ENCODE peak calls at places on chromosomes 1 and 21, in ten cellular contexts. O is adipocyte; E is lower lobe of right lung; S is CD4-positive, CD25-positive, alpha-beta regulatory T cell; F is neural progenitor cell; P is IMR-90; U is psoas muscle; I is HCT116; W is A549; R is GM12865. Y is an unnamed sample.

GRCh38 chr1:92953491-92953890 is 7.8 kb downstream of the DIPK1A start:
- DNase-seq in R (peak; percentile 90), P (no peak), E (no peak), U (no peak), F (no peak), S (peak; percentile 56), O (no peak), W (no peak), I (no peak), Y (no peak)

GRCh38 chr21:31203371-31204054 is 140.5 kb downstream of the TIAM1 start:
- DNase-seq in W (no peak), U (no peak), P (peak; percentile 40), E (no peak), R (no peak), O (peak; percentile 54), F (no peak), S (no peak), I (peak; percentile 18), Y (peak; percentile 58)

GRCh38 chr21:44957047-44957831 is 17.4 kb downstream of the SLX9 start:
- DNase-seq in I (no peak), O (no peak), U (peak; percentile 15), W (no peak), E (peak; percentile 38), R (no peak), F (no peak), S (no peak), P (no peak), Y (no peak)

GRCh38 chr1:211135342-211135950 is 1.5 kb upstream of the KCNH1 start:
- DNase-seq in W (peak; percentile 46), O (peak; percentile 82), R (peak; percentile 44), P (peak; percentile 70), S (peak; percentile 15), I (peak; percentile 45), U (no peak), F (peak; percentile 44), E (no peak), Y (peak; percentile 19)

GRCh38 chr1:221419513-221420088 is 322.3 kb downstream of the DUSP10 start:
- DNase-seq in E (no peak), W (no peak), O (peak; percentile 42), U (no peak), I (no peak), S (no peak), R (no peak), P (peak; percentile 92), F (no peak), Y (peak; percentile 69)

GRCh38 chr1:118290571-118290970 is 105.5 kb upstream of the SPAG17 start:
- DNase-seq in I (no peak), U (peak; percentile 53), F (no peak), S (no peak), W (no peak), O (no peak), P (no peak), R (no peak), E (no peak), Y (no peak)

GRCh38 chr1:40662151-40662550 is 3.3 kb downstream of the RIMS3 start:
- DNase-seq in E (no peak), U (no peak), P (no peak), S (no peak), R (no peak), F (no peak), W (no peak), O (peak; percentile 33), I (no peak), Y (no peak)

GRCh38 chr1:232579958-232580705 is 49.8 kb downstream of the SIPA1L2 start:
- DNase-seq in W (no peak), R (no peak), I (no peak), U (no peak), E (no peak), P (peak; percentile 37), O (no peak), F (no peak), S (no peak), Y (no peak)

GRCh38 chr1:234669499-234669898 is 59.5 kb upstream of the IRF2BP2 start:
- DNase-seq in R (no peak), U (no peak), O (no peak), W (no peak), S (no peak), F (no peak), I (no peak), P (no peak), E (no peak), Y (no peak)

GRCh38 chr1:119988316-119989067 is 81.0 kb downstream of the NOTCH2 start:
- DNase-seq in O (peak; percentile 40), P (peak; percentile 66), F (no peak), E (no peak), R (peak; percentile 27), U (no peak), W (no peak), S (no peak), I (no peak), Y (no peak)

GRCh38 chr1:58982259-58982998 is 198.6 kb upstream of the JUN start:
- DNase-seq in I (no peak), E (no peak), P (no peak), R (no peak), W (no peak), F (peak; percentile 22), U (peak; percentile 43), S (no peak), O (no peak), Y (no peak)

GRCh38 chr1:38835230-38835827 is 24.2 kb downstream of the RRAGC start:
- DNase-seq in I (peak; percentile 81), O (peak; percentile 92), U (no peak), E (no peak), W (peak; percentile 43), R (peak; percentile 90), S (peak; percentile 74), P (peak; percentile 87), F (peak; percentile 93), Y (peak; percentile 56)

DNA sequence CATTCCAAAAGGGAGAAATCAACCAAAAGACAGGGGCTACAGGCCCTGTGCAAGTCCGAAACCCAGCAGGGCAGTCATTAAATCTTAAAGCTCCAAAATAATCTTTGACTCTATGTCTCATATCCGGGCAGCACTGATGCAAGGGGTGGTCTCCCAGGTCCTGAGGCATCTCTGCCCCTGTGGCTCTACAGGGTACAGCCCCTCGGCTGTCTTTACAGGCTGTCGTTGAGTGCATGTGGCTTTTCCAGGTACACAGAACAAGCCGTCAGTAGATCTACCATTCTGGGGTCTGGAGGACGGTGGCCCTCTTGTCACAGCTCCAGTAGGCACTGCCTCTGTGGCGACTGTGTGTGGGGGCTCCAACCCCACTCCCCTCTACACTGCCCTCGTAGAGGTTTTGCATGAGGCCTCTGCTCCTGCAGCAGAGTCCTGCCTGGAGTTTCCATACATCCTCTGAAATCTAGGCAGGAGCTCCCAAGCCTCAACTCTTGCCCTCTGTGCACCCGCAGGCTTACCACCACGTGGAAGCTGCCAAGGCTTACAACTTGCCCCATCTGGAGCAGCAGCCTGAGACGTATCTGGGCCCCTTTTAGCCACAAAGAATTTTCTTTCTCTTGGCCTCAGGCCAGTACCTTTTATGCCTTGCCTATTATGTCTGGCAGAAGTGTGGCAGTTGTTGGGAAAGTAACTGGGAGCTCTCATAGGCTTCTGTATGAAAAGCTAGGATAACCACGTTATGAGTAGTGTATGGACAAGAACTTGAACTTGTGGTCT is 52.5 kb downstream of the POU2F1 start:
- DNase-seq in I (no peak), W (no peak), E (no peak), P (peak; percentile 8), O (peak; percentile 67), R (no peak), U (no peak), S (no peak), F (no peak), Y (peak; percentile 65)
- H3K4me3 ChIP-seq in I (no peak overlapping the region), W (no peak overlapping the region), E (no peak overlapping the region), P (no peak overlapping the region), O (no peak overlapping the region), R (no peak overlapping the region), U (no peak overlapping the region), S (no peak overlapping the region), F (no peak overlapping the region), Y (no peak overlapping the region)

DNA sequence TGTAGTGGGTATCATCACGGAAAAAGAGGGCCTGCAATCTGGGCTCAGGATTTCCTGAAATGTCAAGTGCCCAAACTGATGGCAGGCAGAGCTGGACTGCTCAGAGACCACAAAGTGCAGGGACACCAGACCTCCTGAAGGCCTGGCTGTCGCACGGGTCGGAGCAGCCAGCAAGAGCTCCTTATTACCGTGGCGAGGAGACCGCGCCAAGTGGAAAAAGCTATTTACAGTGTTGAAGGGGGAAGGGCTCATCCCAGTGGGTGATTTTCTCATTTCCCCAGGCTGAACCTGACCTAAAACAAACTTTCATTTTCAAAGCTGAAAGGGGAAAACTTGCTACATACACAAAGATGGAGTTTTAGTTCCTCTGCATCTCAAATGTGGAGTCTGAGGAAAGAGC is 74.7 kb upstream of the JAK1 start:
- DNase-seq in P (no peak), U (peak; percentile 24), I (no peak), O (no peak), F (no peak), W (no peak), R (no peak), E (no peak), S (no peak), Y (no peak)
- H3K4me3 ChIP-seq in P (no peak overlapping the region), U (peak overlapping the region; percentile 31), I (no peak overlapping the region), O (no peak overlapping the region), F (no peak overlapping the region), W (no peak overlapping the region), R (no peak overlapping the region), E (peak overlapping the region; percentile 21), S (no peak overlapping the region), Y (no peak overlapping the region)

DNA sequence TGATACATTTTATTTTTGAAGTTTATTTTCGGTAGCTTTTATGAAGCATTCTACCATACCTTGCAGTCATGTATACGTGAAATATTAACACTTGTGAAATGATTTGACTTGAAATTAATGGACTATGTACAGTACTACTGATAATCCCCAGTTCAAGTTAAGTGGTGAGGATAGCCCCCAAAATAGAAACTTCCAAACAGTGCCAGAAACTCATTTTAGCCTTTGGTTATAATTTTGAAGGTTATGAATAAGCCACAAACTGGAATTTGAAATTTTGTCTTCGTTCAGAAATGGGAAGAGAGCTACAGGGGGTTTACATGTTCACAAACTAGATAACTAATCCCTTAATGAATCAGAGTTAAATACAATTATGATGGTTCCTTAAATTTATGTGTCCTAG is 1.5 kb upstream of the HNRNPU start:
- DNase-seq in W (no peak), F (no peak), S (no peak), E (no peak), I (no peak), O (no peak), U (no peak), P (no peak), R (no peak), Y (no peak)
- H3K4me3 ChIP-seq in W (no peak overlapping the region), F (peak overlapping the region; percentile 77), S (peak overlapping the region; percentile 99), E (peak overlapping the region; percentile 94), I (no peak overlapping the region), O (peak overlapping the region; percentile 99), U (peak overlapping the region; percentile 97), P (no peak overlapping the region), R (no peak overlapping the region), Y (no peak overlapping the region)

DNA sequence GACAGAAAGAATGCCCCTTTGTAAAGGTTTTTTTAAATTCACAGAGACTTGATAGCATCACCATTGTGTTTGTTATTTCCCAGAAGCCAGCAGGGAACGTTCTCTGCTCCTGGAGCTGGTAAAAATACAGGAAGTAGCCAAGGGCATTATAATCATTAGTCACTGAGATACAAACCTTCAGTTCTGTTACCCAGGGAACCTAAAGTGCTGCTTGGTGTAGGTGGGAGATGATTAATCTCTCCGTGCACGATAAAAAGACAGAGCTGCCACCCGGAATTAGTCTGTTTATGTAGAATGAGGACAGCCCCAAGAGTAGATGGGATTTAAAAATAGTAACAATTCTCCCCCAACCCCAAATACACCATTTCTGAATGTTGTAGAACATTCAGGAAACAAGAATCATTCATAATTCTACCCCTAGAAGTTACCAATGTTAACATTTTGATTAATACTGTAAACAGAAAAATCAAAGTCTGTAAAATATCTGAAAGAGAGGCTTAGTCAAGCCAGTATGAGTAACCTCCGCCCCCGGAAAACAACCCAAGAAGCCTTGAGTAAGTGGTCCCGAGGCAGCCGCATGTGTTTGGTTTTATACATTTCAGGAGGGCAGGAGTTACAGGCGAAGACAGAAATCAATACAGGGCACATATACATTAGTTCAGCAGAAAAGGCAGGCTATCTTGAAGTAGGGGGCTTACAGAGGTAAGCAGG is 45.3 kb upstream of the CTBS start:
- DNase-seq in S (no peak), F (no peak), O (peak; percentile 66), U (no peak), W (peak; percentile 19), E (no peak), R (no peak), I (peak; percentile 80), P (peak; percentile 81), Y (peak; percentile 62)
- H3K4me3 ChIP-seq in S (no peak overlapping the region), F (no peak overlapping the region), O (peak overlapping the region; percentile 28), U (no peak overlapping the region), W (no peak overlapping the region), E (no peak overlapping the region), R (no peak overlapping the region), I (no peak overlapping the region), P (no peak overlapping the region), Y (no peak overlapping the region)